ENCODE peak calls at places on chromosomes 1 and 21, in five cellular contexts. L, J, A, O and P are unnamed samples.

GRCh38 chr1:17046043-17046657 is 7.7 kb downstream of the SDHB start:
- DNase-seq in L (no peak), J (no peak), O (no peak), A (no peak), P (no peak)

GRCh38 chr1:61152066-61152465 is 69.7 kb downstream of the NFIA start:
- DNase-seq in O (no peak), L (no peak), J (no peak), A (no peak), P (no peak)

GRCh38 chr1:160748877-160749269 is 9.8 kb downstream of the SLAMF7 start:
- DNase-seq in A (no peak), O (no peak), L (no peak), J (no peak), P (no peak)

GRCh38 chr1:12587981-12588620 is 29.9 kb downstream of the DHRS3 start:
- DNase-seq in O (no peak), A (no peak), J (no peak), L (no peak), P (no peak)

GRCh38 chr1:219526074-219526473 is 86.8 kb downstream of the ZC3H11B start:
- DNase-seq in L (no peak), A (no peak), J (no peak), O (no peak), P (no peak)

GRCh38 chr1:187655163-187655562 is 826.4 kb downstream of the PLA2G4A start:
- DNase-seq in O (no peak), J (no peak), L (no peak), A (no peak), P (no peak)

GRCh38 chr21:28419110-28419509 is 573.6 kb downstream of the LTN1 start:
- DNase-seq in L (no peak), J (no peak), O (no peak), A (no peak), P (no peak)

GRCh38 chr1:30088594-30089556 is 634.5 kb downstream of the MATN1 start:
- DNase-seq in O (no peak), A (no peak), L (no peak), J (peak; percentile 40), P (no peak)

GRCh38 chr1:203744008-203744972 is 20.7 kb upstream of the LAX1 start:
- DNase-seq in O (no peak), A (peak; percentile 32), L (peak; percentile 81), J (peak; percentile 77), P (peak; percentile 31)

GRCh38 chr21:38787461-38788274 is 18.1 kb upstream of the ETS2 start:
- DNase-seq in O (no peak), J (no peak), L (no peak), A (no peak), P (no peak)

GRCh38 chr1:158951956-158952355 is 20.6 kb downstream of the PYHIN1 start:
- DNase-seq in A (no peak), O (no peak), L (no peak), J (no peak), P (no peak)

GRCh38 chr21:14916676-14917141 is 148.1 kb downstream of the NRIP1 start:
- DNase-seq in J (no peak), O (no peak), L (no peak), A (no peak), P (no peak)

GRCh38 chr1:165056914-165057313 is 299.6 kb downstream of the LMX1A start:
- DNase-seq in O (no peak), A (no peak), L (no peak), J (no peak), P (no peak)

GRCh38 chr1:27192039-27192529 is 37.2 kb upstream of the SLC9A1 start:
- DNase-seq in J (no peak), O (no peak), A (no peak), L (no peak), P (no peak)

GRCh38 chr1:116335847-116336246 is 37.2 kb upstream of the ATP1A1 start:
- DNase-seq in O (no peak), L (no peak), A (no peak), J (no peak), P (no peak)

GRCh38 chr21:34952701-34953100 is 96.4 kb downstream of the RUNX1 start:
- DNase-seq in O (no peak), J (no peak), L (no peak), A (no peak), P (no peak)

GRCh38 chr1:241531195-241532172 is 694 bp upstream of the KMO start:
- DNase-seq in O (no peak), A (peak; percentile 43), J (no peak), L (no peak), P (no peak)

GRCh38 chr1:164560504-164560903 is 1.5 kb downstream of the PBX1 start:
- DNase-seq in O (no peak), J (no peak), A (no peak), L (no peak), P (no peak)

GRCh38 chr21:35697321-35697808 is 363.0 kb downstream of the SETD4 start:
- DNase-seq in O (no peak), L (peak; percentile 70), A (no peak), J (peak; percentile 75), P (peak; percentile 56)

GRCh38 chr1:84021822-84022221 is 22.9 kb upstream of the TTLL7 start:
- DNase-seq in J (no peak), O (no peak), A (no peak), L (no peak), P (no peak)

GRCh38 chr1:186404454-186405051 is 28.9 kb downstream of the ODR4 start:
- DNase-seq in J (no peak), O (no peak), A (no peak), L (no peak), P (no peak)

GRCh38 chr1:116855220-116855619 is 54.5 kb upstream of the PTGFRN start:
- DNase-seq in J (peak; percentile 64), L (peak; percentile 65), A (no peak), O (no peak), P (no peak)

GRCh38 chr1:3940911-3941310 is 40.8 kb upstream of the C1orf174 start:
- DNase-seq in O (no peak), L (no peak), A (no peak), J (no peak), P (no peak)

GRCh38 chr1:18114726-18115410 is 7.3 kb downstream of the IGSF21 start:
- DNase-seq in O (no peak), L (no peak), A (no peak), J (no peak), P (no peak)

GRCh38 chr1:218565333-218565732 is 220.2 kb downstream of the TGFB2 start:
- DNase-seq in L (no peak), J (no peak), O (no peak), A (no peak), P (no peak)

GRCh38 chr1:68378296-68379084 is 71.3 kb downstream of the RPE65 start:
- DNase-seq in J (no peak), L (no peak), O (no peak), A (no peak), P (no peak)

GRCh38 chr1:213622365-213623087 is 365.2 kb upstream of the PROX1 start:
- DNase-seq in L (no peak), J (no peak), A (no peak), O (no peak), P (no peak)

GRCh38 chr1:114152211-114153050 is 1.2 kb downstream of the SYT6 start:
- DNase-seq in O (no peak), L (peak; percentile 68), A (no peak), J (peak; percentile 72), P (no peak)

GRCh38 chr1:3541930-3542329 is 69.4 kb downstream of the MEGF6 start:
- DNase-seq in O (no peak), L (no peak), A (no peak), J (no peak), P (no peak)

GRCh38 chr21:26379561-26379960 is 193.5 kb downstream of the CYYR1 start:
- DNase-seq in O (no peak), L (no peak), A (no peak), J (no peak), P (no peak)

GRCh38 chr1:217443845-217444244 is 187.0 kb downstream of the GPATCH2 start:
- DNase-seq in J (no peak), L (no peak), O (no peak), A (no peak), P (no peak)

GRCh38 chr1:13616234-13616633 is 32.6 kb downstream of the PDPN start:
- DNase-seq in J (no peak), L (no peak), A (no peak), O (no peak), P (no peak)

GRCh38 chr1:56526571-56527174 is 52.7 kb downstream of the PLPP3 start:
- DNase-seq in A (no peak), L (no peak), O (no peak), J (no peak), P (no peak)

GRCh38 chr1:8633741-8634493 is 183.5 kb downstream of the RERE start:
- DNase-seq in A (no peak), O (no peak), L (no peak), J (no peak), P (no peak)
- H3K4me3 ChIP-seq in A (no peak overlapping the region), O (no peak overlapping the region), L (no peak overlapping the region), J (no peak overlapping the region), P (no peak overlapping the region)

GRCh38 chr1:34928865-34929496 is 469 bp downstream of the DLGAP3 start:
- DNase-seq in O (no peak), A (no peak), J (no peak), L (no peak), P (no peak)
- H3K27me3 ChIP-seq in O (peaks cover 26% of the 10 kb centered on the region), A (peaks cover 52% of the 10 kb centered on the region), J (peaks cover 35% of the 10 kb centered on the region), L (peaks cover 9% of the 10 kb centered on the region), P (peaks cover 8% of the 10 kb centered on the region)

GRCh38 chr21:42061866-42062542 is 9.1 kb upstream of the UMODL1 start:
- DNase-seq in L (no peak), O (peak; percentile 65), A (no peak), J (peak; percentile 36), P (no peak)

GRCh38 chr21:42062543-42063022 is 8.5 kb upstream of the UMODL1 start:
- DNase-seq in A (no peak), J (peak; percentile 67), L (no peak), O (peak; percentile 89), P (no peak)

GRCh38 chr21:42061195-42061865 is 9.8 kb upstream of the UMODL1 start:
- DNase-seq in O (no peak), L (no peak), A (no peak), J (peak; percentile 52), P (no peak)

GRCh38 chr21:42063578-42064521 is 7.3 kb upstream of the UMODL1 start:
- DNase-seq in A (no peak), J (no peak), L (no peak), O (no peak), P (no peak)

GRCh38 chr21:42063206-42063577 is 7.9 kb upstream of the UMODL1 start:
- DNase-seq in L (no peak), J (no peak), A (no peak), O (no peak), P (no peak)
- H3K4me3 ChIP-seq in L (no peak overlapping the region), J (no peak overlapping the region), A (no peak overlapping the region), O (peak overlapping the region; percentile 56), P (no peak overlapping the region)

DNA sequence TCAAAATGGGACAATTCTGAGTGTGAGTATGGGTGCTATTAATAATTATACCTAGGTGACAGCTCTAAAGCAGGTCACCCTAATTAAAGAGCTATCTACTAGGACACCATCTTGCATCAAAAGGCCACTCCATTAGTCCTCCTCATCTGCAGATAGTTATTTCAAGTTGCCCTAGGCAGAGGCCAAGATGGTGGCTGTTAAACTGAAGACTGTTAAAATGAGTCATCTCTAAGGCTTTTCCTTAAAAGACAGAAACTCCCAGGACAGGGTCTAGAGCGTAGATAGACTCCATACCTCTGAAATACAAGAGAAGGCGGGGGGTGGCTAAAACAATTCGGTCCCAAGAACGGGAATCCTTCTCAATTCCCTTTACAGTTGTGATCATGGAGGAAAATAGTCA is 4.5 kb upstream of the ZNF697 start:
- DNase-seq in L (no peak), A (no peak), J (no peak), O (no peak), P (no peak)
- H3K27me3 ChIP-seq in L (no peaks in the 10 kb centered on the region), A (peaks cover 3% of the 10 kb centered on the region), J (no peaks in the 10 kb centered on the region), O (peaks cover 6% of the 10 kb centered on the region), P (peaks cover 4% of the 10 kb centered on the region)